ENCODE peak calls at places on chromosomes 11 and 22, in four cellular contexts. G is vagina, I is kidney epithelial cell, P is heart right ventricle. L is an unnamed sample.
A peak's percentile ranks its signal among the peaks of the same experiment; 100 is the strongest.

GRCh38 chr11:1129666-1130160 is 28.0 kb upstream of the MUC5AC start:
- DNase-seq in G (no peak), I (no peak), P (no peak), L (no peak)

GRCh38 chr11:32792948-32793475 is 1.4 kb downstream of the CCDC73 start:
- DNase-seq in G (no peak), I (peak; percentile 5), P (peak; percentile 51), L (peak; percentile 30)

GRCh38 chr11:85806016-85806415 is 4.9 kb downstream of the SYTL2 start:
- DNase-seq in G (no peak), I (no peak), P (no peak), L (no peak)

GRCh38 chr11:19073454-19074415 is 13.2 kb upstream of the MRGPRX2 start:
- DNase-seq in G (no peak), I (no peak), P (no peak), L (no peak)

GRCh38 chr11:61026121-61027031 is 54.9 kb downstream of the CD6 start:
- DNase-seq in G (no peak), I (no peak), P (no peak), L (no peak)

GRCh38 chr11:116687458-116688201 is 85.2 kb downstream of the BUD13 start:
- DNase-seq in G (peak; percentile 56), I (no peak), P (no peak), L (no peak)

GRCh38 chr11:47412152-47412746 is 3.9 kb downstream of the SLC39A13 start:
- DNase-seq in G (no peak), I (no peak), P (no peak), L (no peak)

GRCh38 chr11:63534076-63534475 is 2.5 kb upstream of the PLAAT4 start:
- DNase-seq in G (no peak), I (no peak), P (no peak), L (no peak)

GRCh38 chr11:120229451-120230424 is 10.2 kb upstream of the POU2F3 start:
- DNase-seq in G (no peak), I (no peak), P (no peak), L (no peak)

GRCh38 chr11:116513894-116514293 is 258.9 kb downstream of the BUD13 start:
- DNase-seq in G (no peak), I (no peak), P (peak; percentile 12), L (no peak)

GRCh38 chr11:84558085-84558905 is 1068.8 kb downstream of the DLG2 start:
- DNase-seq in G (no peak), I (peak; percentile 31), P (peak; percentile 6), L (no peak)

GRCh38 chr22:30733081-30733680 is 38.5 kb downstream of the OSBP2 start:
- DNase-seq in G (no peak), I (no peak), P (no peak), L (no peak)

GRCh38 chr11:115939726-115940421 is 435.7 kb upstream of the CADM1 start:
- DNase-seq in G (no peak), I (no peak), P (no peak), L (no peak)

GRCh38 chr22:33401291-33401690 is 343.1 kb upstream of the SYN3 start:
- DNase-seq in G (no peak), I (peak; percentile 72), P (no peak), L (no peak)

GRCh38 chr11:120807414-120808150 is 216.3 kb upstream of the TBCEL start:
- DNase-seq in G (no peak), I (peak; percentile 100), P (no peak), L (no peak)

GRCh38 chr11:30505603-30506002 is 80.5 kb downstream of the MPPED2 start:
- DNase-seq in G (no peak), I (no peak), P (no peak), L (no peak)

GRCh38 chr11:30573951-30574350 is 12.2 kb downstream of the MPPED2 start:
- DNase-seq in G (no peak), I (no peak), P (no peak), L (no peak)

GRCh38 chr11:35218956-35219355 is 80.0 kb downstream of the CD44 start:
- DNase-seq in G (no peak), I (no peak), P (no peak), L (no peak)

GRCh38 chr11:42709216-42709615 is 602.6 kb upstream of the API5 start:
- DNase-seq in G (no peak), I (no peak), P (no peak), L (no peak)

GRCh38 chr22:28837640-28838039 is 37.3 kb upstream of the XBP1 start:
- DNase-seq in G (no peak), I (no peak), P (no peak), L (no peak)

GRCh38 chr11:111737180-111737876 is 28.9 kb downstream of the PPP2R1B start:
- DNase-seq in G (no peak), I (no peak), P (no peak), L (no peak)

GRCh38 chr11:111814567-111814966 is 48.4 kb upstream of the PPP2R1B start:
- DNase-seq in G (no peak), I (no peak), P (no peak), L (no peak)

GRCh38 chr11:130798280-130798679 is 118.0 kb downstream of the SNX19 start:
- DNase-seq in G (no peak), I (peak; percentile 94), P (no peak), L (no peak)

GRCh38 chr11:64225608-64226506 is at the start of the genes NUDT22 and TRPT1:
- DNase-seq in G (peak; percentile 92), I (no peak), P (peak; percentile 94), L (peak; percentile 80)

GRCh38 chr11:3207530-3208189 is 11.0 kb downstream of the MRGPRG start:
- DNase-seq in G (no peak), I (no peak), P (no peak), L (no peak)

GRCh38 chr11:105181521-105181920 is 42.0 kb upstream of the CARD18 start:
- DNase-seq in G (no peak), I (no peak), P (no peak), L (no peak)

GRCh38 chr11:62688481-62688880 is 849 bp downstream of the LRRN4CL start:
- DNase-seq in G (no peak), I (no peak), P (no peak), L (no peak)

GRCh38 chr11:79414644-79415317 is 26.0 kb downstream of the TENM4 start:
- DNase-seq in G (no peak), I (peak; percentile 71), P (no peak), L (no peak)

GRCh38 chr11:132451942-132452601 is 1080.2 kb downstream of the OPCML start:
- DNase-seq in G (no peak), I (no peak), P (no peak), L (no peak)

GRCh38 chr11:9797300-9797699 is 133.4 kb downstream of the SWAP70 start:
- DNase-seq in G (no peak), I (no peak), P (no peak), L (no peak)

GRCh38 chr11:36402568-36403181 is 106.6 kb downstream of the PRR5L start:
- DNase-seq in G (no peak), I (no peak), P (peak; percentile 40), L (no peak)

GRCh38 chr11:65378208-65378927 is 4.1 kb downstream of the SLC25A45 start:
- DNase-seq in G (no peak), I (no peak), P (no peak), L (no peak)

GRCh38 chr11:63961608-63962412 is 12.6 kb upstream of the COX8A start:
- DNase-seq in G (no peak), I (no peak), P (no peak), L (no peak)

DNA sequence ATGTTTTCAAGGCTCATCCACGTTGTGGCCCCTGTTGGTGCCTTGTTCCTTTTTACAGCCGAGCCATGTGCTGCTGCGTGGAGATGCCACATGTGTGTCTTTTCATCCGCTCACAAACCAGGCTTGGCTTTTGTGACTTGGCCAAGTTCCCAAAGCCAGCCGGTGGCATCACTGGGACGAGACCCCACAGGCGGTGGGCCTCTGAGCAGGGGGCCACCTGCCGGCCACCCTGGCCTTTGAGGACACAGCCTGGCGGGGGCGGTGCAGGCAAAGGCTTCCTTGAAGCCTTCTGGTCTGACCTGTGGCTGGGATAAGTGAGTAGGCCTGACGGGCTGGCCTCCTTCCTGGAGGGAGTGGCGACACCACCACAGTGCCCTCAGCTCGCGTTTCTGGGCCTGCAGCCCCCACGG is 10.6 kb downstream of the GRK2 start:
- DNase-seq in G (no peak), I (no peak), P (no peak), L (no peak)
- TF ChIP-seq CTCF in G (no peak), I (peak; percentile 29), P (peak; percentile 51), L (no peak)

GRCh38 chr22:25051983-25052710 is 99.6 kb downstream of the KIAA1671 start:
- DNase-seq in G (no peak), I (no peak), P (no peak), L (no peak)
- TF ChIP-seq CTCF in G (no peak), I (no peak), P (no peak), L (no peak)

GRCh38 chr22:37953437-37954179 is at the start of the genes C22orf23 and POLR2F:
- DNase-seq in G (no peak), I (peak; percentile 82), P (peak; percentile 96), L (peak; percentile 89)

GRCh38 chr22:37953062-37953436 is 352 bp downstream of the C22orf23 start:
- DNase-seq in G (no peak), I (no peak), P (peak; percentile 18), L (no peak)

GRCh38 chr22:37957232-37957631 is 3.7 kb downstream of the POLR2F start:
- DNase-seq in G (no peak), I (no peak), P (no peak), L (no peak)

GRCh38 chr22:37951305-37951704 is 2.1 kb downstream of the C22orf23 start:
- DNase-seq in G (no peak), I (no peak), P (no peak), L (no peak)
- TF ChIP-seq CTCF in G (no peak), I (no peak), P (no peak), L (no peak)

GRCh38 chr22:17727244-17727892 is 46.9 kb downstream of the BID start:
- DNase-seq in G (no peak), I (no peak), P (no peak), L (no peak)
- TF ChIP-seq CTCF in G (no peak), I (no peak), P (no peak), L (no peak)

GRCh38 chr11:24509114-24509513 is 12.3 kb downstream of the LUZP2 start:
- DNase-seq in G (no peak), I (no peak), P (no peak), L (no peak)
- TF ChIP-seq CTCF in G (no peak), I (peak; percentile 27), P (no peak), L (no peak)

GRCh38 chr11:101390539-101390938 is 193.3 kb downstream of the TRPC6 start:
- DNase-seq in G (no peak), I (no peak), P (no peak), L (no peak)
- TF ChIP-seq CTCF in G (no peak), I (peak; percentile 29), P (peak; percentile 40), L (no peak)

GRCh38 chr11:75826463-75827220 is 11.6 kb downstream of the UVRAG start:
- DNase-seq in G (no peak), I (no peak), P (peak; percentile 29), L (no peak)

GRCh38 chr11:75836422-75836821 is 21.4 kb downstream of the UVRAG start:
- DNase-seq in G (no peak), I (no peak), P (no peak), L (no peak)

GRCh38 chr11:75834728-75835127 is 19.7 kb downstream of the UVRAG start:
- DNase-seq in G (no peak), I (no peak), P (no peak), L (no peak)

GRCh38 chr11:75827562-75827961 is 12.6 kb downstream of the UVRAG start:
- DNase-seq in G (no peak), I (no peak), P (no peak), L (no peak)

GRCh38 chr11:75831915-75832502 is 17.0 kb downstream of the UVRAG start:
- DNase-seq in G (no peak), I (no peak), P (no peak), L (no peak)
- TF ChIP-seq CTCF in G (no peak), I (no peak), P (no peak), L (no peak)